ENCODE peak calls at places on chromosomes 3 and 15, in eight cellular contexts. F is effector memory CD4-positive, alpha-beta T cell; K is uterus; W is AG09309; I is IMR-90; X is CD8-positive, alpha-beta memory T cell; M is fibroblast of pulmonary artery; Q is A549. Y is an unnamed sample.

GRCh38 chr15:72916939-72917338 is 133.4 kb upstream of the ADPGK start:
- DNase-seq in F (no peak), K (no peak), W (no peak), I (no peak), X (no peak), M (no peak), Q (no peak), Y (no peak)

GRCh38 chr3:141455603-141456327 is 31.1 kb upstream of the RASA2 start:
- DNase-seq in F (no peak), K (no peak), W (no peak), I (no peak), X (no peak), M (no peak), Q (no peak), Y (no peak)

GRCh38 chr3:151592287-151592686 is 131.4 kb upstream of the IGSF10 start:
- DNase-seq in F (no peak), K (no peak), W (no peak), I (no peak), X (no peak), M (no peak), Q (no peak), Y (no peak)

GRCh38 chr3:49807427-49808114 is 4.5 kb downstream of the INKA1 start:
- DNase-seq in F (no peak), K (no peak), W (no peak), I (no peak), X (no peak), M (peak), Q (no peak), Y (no peak)

GRCh38 chr3:77059354-77059753 is 19.5 kb downstream of the ROBO2 start:
- DNase-seq in F (no peak), K (no peak), W (no peak), I (no peak), X (no peak), M (no peak), Q (no peak), Y (no peak)

GRCh38 chr3:159762238-159762637 is 226.4 kb upstream of the IL12A start:
- DNase-seq in F (no peak), K (no peak), W (peak), I (no peak), X (no peak), M (no peak), Q (peak), Y (no peak)

GRCh38 chr3:179544981-179545645 is 17.6 kb upstream of the ACTL6A start:
- DNase-seq in F (no peak), K (no peak), W (peak), I (peak), X (no peak), M (peak), Q (no peak), Y (no peak)

GRCh38 chr3:176795897-176796296 is 401.4 kb downstream of the TBL1XR1 start:
- DNase-seq in F (no peak), K (no peak), W (no peak), I (no peak), X (no peak), M (no peak), Q (no peak), Y (no peak)

GRCh38 chr3:52857108-52857507 is 22.3 kb upstream of the MUSTN1 start:
- DNase-seq in F (no peak), K (no peak), W (no peak), I (no peak), X (no peak), M (no peak), Q (no peak), Y (no peak)

GRCh38 chr3:161175506-161175905 is 45.6 kb upstream of the NMD3 start:
- DNase-seq in F (no peak), K (no peak), W (no peak), I (no peak), X (no peak), M (no peak), Q (no peak), Y (no peak)

GRCh38 chr3:130906374-130906995 is 12.6 kb downstream of the ATP2C1 start:
- DNase-seq in F (no peak), K (no peak), W (peak), I (peak), X (no peak), M (peak), Q (no peak), Y (no peak)

GRCh38 chr15:59594493-59594942 is 17.1 kb upstream of the GCNT3 start:
- DNase-seq in F (no peak), K (no peak), W (peak), I (peak), X (no peak), M (peak), Q (peak), Y (no peak)

GRCh38 chr15:89078831-89079810 is 9.1 kb upstream of the ABHD2 start:
- DNase-seq in F (no peak), K (no peak), W (no peak), I (no peak), X (no peak), M (no peak), Q (no peak), Y (no peak)

GRCh38 chr3:94098487-94098886 is 35.6 kb downstream of the NSUN3 start:
- DNase-seq in F (no peak), K (no peak), W (no peak), I (peak), X (no peak), M (peak), Q (no peak), Y (no peak)

GRCh38 chr3:107897471-107898180 is 193.2 kb downstream of the CD47 start:
- DNase-seq in F (no peak), K (no peak), W (peak), I (peak), X (no peak), M (peak), Q (no peak), Y (no peak)

GRCh38 chr3:126834596-126835471 is 130.8 kb downstream of the CHCHD6 start:
- DNase-seq in F (no peak), K (no peak), W (no peak), I (no peak), X (no peak), M (no peak), Q (no peak), Y (no peak)

GRCh38 chr15:38531509-38531908 is 33.1 kb downstream of the RASGRP1 start:
- DNase-seq in F (no peak), K (no peak), W (peak), I (peak), X (no peak), M (peak), Q (no peak), Y (no peak)

GRCh38 chr3:147200545-147200944 is 205.8 kb downstream of the ZIC4 start:
- DNase-seq in F (no peak), K (no peak), W (no peak), I (peak), X (no peak), M (peak), Q (no peak), Y (no peak)

GRCh38 chr3:95615592-95616310 is 1198.6 kb upstream of the EPHA6 start:
- DNase-seq in F (no peak), K (no peak), W (no peak), I (no peak), X (no peak), M (no peak), Q (no peak), Y (no peak)

GRCh38 chr3:133136114-133137041 is 98.2 kb downstream of the TMEM108 start:
- DNase-seq in F (no peak), K (no peak), W (no peak), I (no peak), X (no peak), M (no peak), Q (no peak), Y (no peak)

GRCh38 chr15:49860101-49860500 is 239.3 kb downstream of the DTWD1 start:
- DNase-seq in F (no peak), K (no peak), W (peak), I (peak), X (no peak), M (no peak), Q (no peak), Y (no peak)

GRCh38 chr15:73955851-73956250 is 29.6 kb downstream of the LOXL1 start:
- DNase-seq in F (no peak), K (no peak), W (no peak), I (no peak), X (no peak), M (no peak), Q (no peak), Y (no peak)

GRCh38 chr3:169668081-169668956 is 4.8 kb upstream of the MECOM start:
- DNase-seq in F (no peak), K (no peak), W (no peak), I (peak), X (no peak), M (peak), Q (no peak), Y (no peak)

GRCh38 chr3:117874904-117875874 is 1159.5 kb downstream of the IGSF11 start:
- DNase-seq in F (no peak), K (no peak), W (no peak), I (peak), X (no peak), M (no peak), Q (no peak), Y (no peak)

GRCh38 chr3:171687998-171688397 is 122.3 kb downstream of the PLD1 start:
- DNase-seq in F (no peak), K (no peak), W (no peak), I (no peak), X (no peak), M (no peak), Q (no peak), Y (no peak)

DNA sequence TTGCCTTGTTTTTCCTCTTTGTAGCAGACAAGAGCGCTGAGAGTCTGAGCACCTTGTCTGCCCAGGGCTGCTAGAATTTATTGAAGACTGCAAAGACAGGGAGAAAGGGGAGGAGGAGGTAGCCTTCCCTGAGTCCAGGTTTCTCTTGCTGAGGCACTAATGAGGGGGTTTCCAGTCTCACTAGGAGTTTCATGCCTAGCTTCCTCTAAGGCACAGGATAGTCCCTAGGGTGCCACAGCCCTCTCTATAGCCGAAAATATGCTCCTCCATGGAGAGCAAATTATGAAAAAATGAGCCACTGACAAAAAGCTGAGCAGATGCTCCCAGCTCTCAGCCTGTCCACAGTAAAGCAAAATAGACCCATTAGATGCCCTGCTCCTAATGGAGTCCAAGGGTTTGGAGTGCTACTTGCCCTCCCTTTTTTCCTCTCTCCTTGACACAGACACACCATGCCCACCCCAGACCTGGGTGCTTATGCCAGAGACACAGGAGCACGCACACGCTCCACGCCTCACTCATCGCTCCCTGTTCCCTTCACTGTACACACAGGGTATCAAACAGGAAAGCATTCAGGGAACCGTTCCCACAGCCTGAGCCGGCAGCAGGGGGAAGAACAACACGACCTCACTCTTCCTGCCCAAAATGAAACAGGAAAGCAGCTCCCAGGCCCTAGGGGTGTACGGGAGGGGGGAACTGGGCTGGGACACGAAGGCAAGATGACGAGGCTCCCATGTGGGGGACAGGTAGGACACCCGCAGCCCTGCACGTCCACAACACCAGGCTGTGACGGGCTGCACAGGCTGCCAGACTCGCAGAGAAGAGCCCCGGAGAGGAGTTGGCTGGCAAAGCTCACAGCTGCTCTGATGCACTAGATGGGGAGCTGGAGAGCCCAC is 11.0 kb downstream of the DLL4 start:
- DNase-seq in F (no peak), K (peak), W (no peak), I (no peak), X (no peak), M (no peak), Q (no peak), Y (peak)
- H3K4me3 ChIP-seq in F (no peak), K (no peak), W (no peak), I (no peak), X (no peak), M (no peak), Q (no peak), Y (peak)

GRCh38 chr15:52783929-52784798 is 6.0 kb downstream of the ONECUT1 start:
- DNase-seq in F (no peak), K (no peak), W (no peak), I (no peak), X (peak), M (no peak), Q (peak), Y (no peak)
- H3K4me3 ChIP-seq in F (no peak), K (no peak), W (no peak), I (no peak), X (no peak), M (no peak), Q (no peak), Y (no peak)

GRCh38 chr15:65376767-65377104 is 1.1 kb downstream of the IGDCC3 start:
- DNase-seq in F (no peak), K (no peak), W (no peak), I (no peak), X (no peak), M (no peak), Q (no peak), Y (no peak)
- H3K4me3 ChIP-seq in F (peak), K (peak), W (peak), I (peak), X (no peak), M (peak), Q (peak), Y (peak)

GRCh38 chr3:182726258-182727142 is 66.8 kb upstream of the ATP11B start:
- DNase-seq in F (no peak), K (no peak), W (no peak), I (no peak), X (no peak), M (no peak), Q (no peak), Y (no peak)

GRCh38 chr3:182723596-182723995 is 69.7 kb upstream of the ATP11B start:
- DNase-seq in F (no peak), K (no peak), W (no peak), I (no peak), X (no peak), M (no peak), Q (no peak), Y (no peak)

GRCh38 chr3:182728248-182728647 is 65.1 kb upstream of the ATP11B start:
- DNase-seq in F (no peak), K (no peak), W (no peak), I (no peak), X (no peak), M (no peak), Q (no peak), Y (no peak)

GRCh38 chr3:182722938-182723337 is 70.4 kb upstream of the ATP11B start:
- DNase-seq in F (no peak), K (no peak), W (no peak), I (no peak), X (no peak), M (no peak), Q (no peak), Y (no peak)

GRCh38 chr3:182725372-182726251 is 67.7 kb upstream of the ATP11B start:
- DNase-seq in F (no peak), K (no peak), W (no peak), I (no peak), X (no peak), M (no peak), Q (no peak), Y (no peak)
- H3K4me3 ChIP-seq in F (no peak), K (no peak), W (no peak), I (no peak), X (no peak), M (peak), Q (no peak), Y (peak)

GRCh38 chr15:57045741-57046382 is 127.4 kb downstream of the TCF12 start:
- DNase-seq in F (no peak), K (no peak), W (no peak), I (no peak), X (no peak), M (no peak), Q (no peak), Y (no peak)
- H3K4me3 ChIP-seq in F (no peak), K (no peak), W (no peak), I (no peak), X (no peak), M (no peak), Q (no peak), Y (no peak)

GRCh38 chr3:184568591-184568917 is 7.0 kb downstream of the EPHB3 start:
- DNase-seq in F (no peak), K (no peak), W (no peak), I (no peak), X (no peak), M (no peak), Q (no peak), Y (no peak)
- H3K4me3 ChIP-seq in F (peak), K (peak), W (peak), I (peak), X (no peak), M (peak), Q (peak), Y (peak)

GRCh38 chr3:196604548-196604947 is 34.9 kb upstream of the NRROS start:
- DNase-seq in F (peak), K (no peak), W (no peak), I (no peak), X (peak), M (no peak), Q (no peak), Y (no peak)
- H3K4me3 ChIP-seq in F (no peak), K (no peak), W (no peak), I (no peak), X (no peak), M (no peak), Q (no peak), Y (no peak)

GRCh38 chr15:61232266-61232665 is 3.2 kb upstream of the RORA start:
- DNase-seq in F (no peak), K (no peak), W (no peak), I (no peak), X (no peak), M (no peak), Q (no peak), Y (no peak)

GRCh38 chr15:61222010-61222409 is 7.1 kb downstream of the RORA start:
- DNase-seq in F (no peak), K (no peak), W (no peak), I (no peak), X (no peak), M (no peak), Q (no peak), Y (no peak)

GRCh38 chr15:61228025-61228901 is 839 bp downstream of the RORA start:
- DNase-seq in F (no peak), K (peak), W (no peak), I (peak), X (no peak), M (peak), Q (peak), Y (peak)

GRCh38 chr15:61226313-61227250 is 2.5 kb downstream of the RORA start:
- DNase-seq in F (no peak), K (no peak), W (no peak), I (peak), X (no peak), M (no peak), Q (no peak), Y (no peak)

GRCh38 chr15:61227269-61228024 is 1.7 kb downstream of the RORA start:
- DNase-seq in F (no peak), K (peak), W (peak), I (peak), X (no peak), M (peak), Q (peak), Y (no peak)
- H3K4me3 ChIP-seq in F (no peak), K (peak), W (peak), I (peak), X (no peak), M (peak), Q (peak), Y (peak)

Y was measured in left ventricle myocardium inferior.